ENCODE peak calls at places on chromosome 1, in ten cellular contexts. V, C, G, E, S, M, F, R, T and K are unnamed samples.

GRCh38 chr1:62436039-62436465 is 797 bp upstream of the USP1 start:
- DNase-seq in F (no peak), G (no peak), S (peak; percentile 90), V (no peak), C (peak; percentile 96), T (peak; percentile 95), R (no peak), E (peak; percentile 55), M (peak; percentile 99), K (no peak)

GRCh38 chr1:118271883-118272282 is 86.9 kb upstream of the SPAG17 start:
- DNase-seq in R (no peak), S (no peak), M (no peak), F (no peak), E (no peak), V (no peak), C (no peak), T (no peak), G (no peak), K (no peak)

GRCh38 chr1:53219711-53220110 is 723 bp downstream of the CZIB start:
- DNase-seq in G (no peak), C (no peak), S (no peak), V (no peak), E (no peak), F (no peak), T (no peak), M (no peak), R (peak; percentile 6), K (peak; percentile 9)

GRCh38 chr1:30786264-30786991 is 28.9 kb upstream of the LAPTM5 start:
- DNase-seq in G (no peak), V (no peak), T (no peak), F (no peak), E (no peak), M (peak; percentile 44), C (no peak), R (no peak), S (peak; percentile 27), K (no peak)

GRCh38 chr1:180183426-180183825 is 28.8 kb downstream of the QSOX1 start:
- DNase-seq in S (no peak), C (no peak), M (peak; percentile 12), E (no peak), V (no peak), R (no peak), T (no peak), F (no peak), G (no peak), K (no peak)

GRCh38 chr1:119732465-119733168 is 20.9 kb downstream of the PHGDH start:
- DNase-seq in E (no peak), T (no peak), G (no peak), V (no peak), R (no peak), S (no peak), F (no peak), C (no peak), M (no peak), K (no peak)

GRCh38 chr1:61397915-61398314 is 315.6 kb downstream of the NFIA start:
- DNase-seq in V (no peak), F (no peak), M (no peak), T (no peak), G (no peak), E (no peak), C (no peak), S (no peak), R (no peak), K (no peak)

GRCh38 chr1:33641099-33641830 is 168.8 kb downstream of the ZSCAN20 start:
- DNase-seq in T (peak; percentile 13), V (peak; percentile 17), E (no peak), R (peak; percentile 1), S (no peak), F (peak; percentile 49), G (no peak), M (no peak), C (no peak), K (peak; percentile 62)

GRCh38 chr1:201310986-201311355 is 27.7 kb downstream of the PKP1 start:
- DNase-seq in M (no peak), E (no peak), T (no peak), F (peak; percentile 100), C (no peak), R (peak; percentile 96), S (no peak), G (no peak), V (peak; percentile 20), K (no peak)

GRCh38 chr1:52769346-52770033 is 43.2 kb downstream of the ZYG11B start:
- DNase-seq in V (no peak), M (no peak), G (no peak), S (no peak), C (no peak), T (no peak), E (no peak), R (peak; percentile 38), F (no peak), K (no peak)

GRCh38 chr1:12619396-12620141 is 1.6 kb upstream of the DHRS3 start:
- DNase-seq in S (peak; percentile 88), E (no peak), R (peak; percentile 85), F (peak; percentile 88), T (peak; percentile 87), C (peak; percentile 59), M (peak; percentile 95), G (peak; percentile 68), V (peak; percentile 84), K (peak; percentile 32)

GRCh38 chr1:185795181-185795580 is 61.0 kb downstream of the HMCN1 start:
- DNase-seq in S (no peak), M (no peak), E (no peak), R (no peak), C (no peak), G (no peak), T (no peak), F (no peak), V (no peak), K (no peak)